ENCODE peak calls at places on chromosomes 2 and 18, in eight cellular contexts. I, D, C, R, Y, N, W and Q are unnamed samples.

GRCh38 chr2:145287686-145288085 is 767.8 kb upstream of the ZEB2 start:
- DNase-seq in R (no peak), D (no peak), I (no peak), W (no peak), C (no peak), Y (no peak), N (no peak), Q (no peak)

GRCh38 chr2:96143848-96144480 is 1.3 kb downstream of the DUSP2 start:
- DNase-seq in I (peak), W (no peak), R (peak), D (no peak), N (no peak), C (no peak), Y (peak), Q (no peak)

GRCh38 chr2:215879977-215880940 is 133.1 kb downstream of the MREG start:
- DNase-seq in Y (no peak), I (no peak), C (no peak), R (no peak), D (no peak), W (no peak), N (no peak), Q (no peak)

GRCh38 chr18:2898131-2898640 is 51.4 kb downstream of the EMILIN2 start:
- DNase-seq in R (no peak), D (no peak), W (no peak), Y (no peak), N (no peak), C (no peak), I (peak), Q (peak)

GRCh38 chr2:133241231-133241575 is 327.1 kb downstream of the NCKAP5 start:
- DNase-seq in R (no peak), C (no peak), I (no peak), W (no peak), N (no peak), D (no peak), Y (no peak), Q (no peak)

GRCh38 chr2:220280741-220281140 is 653.3 kb downstream of the SLC4A3 start:
- DNase-seq in N (no peak), C (no peak), Y (no peak), I (no peak), W (no peak), D (no peak), R (no peak), Q (no peak)

GRCh38 chr2:125696573-125696972 is 959.4 kb upstream of the GYPC start:
- DNase-seq in D (no peak), R (no peak), W (no peak), N (no peak), C (no peak), Y (no peak), I (no peak), Q (no peak)

GRCh38 chr2:218320704-218321336 is 28.5 kb upstream of the TMBIM1 start:
- DNase-seq in Y (no peak), C (peak), N (no peak), W (no peak), I (no peak), D (no peak), R (no peak), Q (no peak)

GRCh38 chr2:85994897-85995647 is 106.3 kb upstream of the ST3GAL5 start:
- DNase-seq in R (no peak), W (no peak), C (no peak), I (no peak), D (no peak), Y (peak), N (no peak), Q (no peak)

GRCh38 chr2:108998911-108999310 is 9.9 kb upstream of the EDAR start:
- DNase-seq in I (no peak), N (no peak), W (no peak), D (no peak), Y (no peak), C (no peak), R (no peak), Q (no peak)

GRCh38 chr2:48504647-48505327 is 25.2 kb upstream of the STON1 start:
- DNase-seq in D (no peak), R (no peak), C (no peak), W (no peak), I (no peak), N (no peak), Y (no peak), Q (no peak)

GRCh38 chr2:138432971-138433370 is 68.6 kb upstream of the SPOPL start:
- DNase-seq in N (no peak), D (no peak), R (peak), Y (peak), C (no peak), I (no peak), W (no peak), Q (peak)

GRCh38 chr2:199410130-199410529 is 47.6 kb downstream of the SATB2 start:
- DNase-seq in R (no peak), D (no peak), N (no peak), C (no peak), W (no peak), Y (no peak), I (no peak), Q (no peak)

GRCh38 chr18:74353169-74353775 is 37.6 kb downstream of the C18orf63 start:
- DNase-seq in W (peak), N (no peak), I (no peak), R (peak), D (peak), C (no peak), Y (peak), Q (peak)

GRCh38 chr2:220469201-220469600 is 841.8 kb downstream of the SLC4A3 start:
- DNase-seq in W (no peak), Y (no peak), R (no peak), N (no peak), D (no peak), C (no peak), I (no peak), Q (no peak)

GRCh38 chr2:30652271-30652910 is 154.9 kb downstream of the CAPN13 start:
- DNase-seq in R (no peak), D (no peak), C (no peak), Y (no peak), N (no peak), W (no peak), I (no peak), Q (no peak)

GRCh38 chr2:30223413-30223874 is 7.9 kb upstream of the LBH start:
- DNase-seq in N (no peak), I (no peak), Y (peak), D (no peak), R (peak), C (peak), W (no peak), Q (peak)

GRCh38 chr2:166417669-166418068 is 41.9 kb upstream of the SCN9A start:
- DNase-seq in N (no peak), D (no peak), I (no peak), Y (peak), W (no peak), R (no peak), C (no peak), Q (no peak)

GRCh38 chr2:172246649-172247048 is 143.9 kb upstream of the DLX2 start:
- DNase-seq in C (no peak), N (no peak), R (no peak), W (no peak), Y (no peak), I (no peak), D (no peak), Q (no peak)

GRCh38 chr2:37896319-37896718 is 28.8 kb upstream of the RMDN2 start:
- DNase-seq in Y (peak), W (no peak), C (no peak), D (no peak), I (no peak), N (no peak), R (no peak), Q (no peak)
- TF ChIP-seq CTCF in Y (peak), W (no peak), C (no peak), D (peak), I (no peak), N (no peak), R (no peak), Q (peak)

GRCh38 chr2:41764919-41765318 is 282.9 kb upstream of the PKDCC start:
- DNase-seq in C (no peak), R (no peak), D (no peak), N (no peak), W (no peak), Y (no peak), I (no peak), Q (no peak)
- TF ChIP-seq CTCF in C (no peak), R (no peak), D (no peak), N (no peak), W (no peak), Y (no peak), I (no peak), Q (no peak)

GRCh38 chr18:63892544-63892943 is 5.0 kb downstream of the SERPINB2 start:
- DNase-seq in D (no peak), I (peak), W (no peak), R (no peak), N (no peak), C (no peak), Y (no peak), Q (no peak)

GRCh38 chr18:63889641-63890040 is 2.1 kb downstream of the SERPINB2 start:
- DNase-seq in W (no peak), N (no peak), I (no peak), R (no peak), C (no peak), D (no peak), Y (no peak), Q (no peak)

GRCh38 chr18:63890226-63890949 is 2.9 kb downstream of the SERPINB2 start:
- DNase-seq in R (no peak), D (no peak), C (no peak), N (no peak), Y (no peak), I (no peak), W (no peak), Q (no peak)

GRCh38 chr18:63888473-63889190 is 1.1 kb downstream of the SERPINB2 start:
- DNase-seq in D (no peak), R (no peak), W (no peak), N (no peak), I (no peak), C (no peak), Y (no peak), Q (no peak)

GRCh38 chr18:63890950-63891304 is 3.4 kb downstream of the SERPINB2 start:
- DNase-seq in Y (peak), W (no peak), I (no peak), D (peak), R (peak), N (no peak), C (no peak), Q (no peak)
- TF ChIP-seq CTCF in Y (peak), W (no peak), I (no peak), D (peak), R (no peak), N (no peak), C (no peak), Q (peak)

DNA sequence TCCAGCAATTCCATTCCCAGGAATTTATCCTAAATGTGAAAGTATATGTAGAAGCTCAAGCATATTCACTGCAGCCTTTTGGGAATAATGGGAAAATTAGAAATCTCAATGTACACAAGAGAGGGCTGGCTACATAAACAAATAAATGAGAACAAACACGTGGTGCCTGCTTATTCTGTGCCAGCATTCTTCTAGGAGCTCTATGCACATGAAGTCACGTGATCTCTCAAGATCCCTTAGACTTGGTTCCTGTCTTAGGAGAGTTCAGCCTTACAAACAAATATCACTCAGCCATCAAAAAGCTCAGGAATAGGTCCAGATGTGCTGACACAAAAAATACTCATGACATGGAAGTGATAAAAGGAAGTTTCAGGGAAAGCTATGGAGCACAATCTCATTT is 92.8 kb upstream of the SP3 start:
- DNase-seq in W (no peak), C (no peak), N (no peak), Y (no peak), I (no peak), R (no peak), D (no peak), Q (no peak)
- TF ChIP-seq CTCF in W (no peak), C (no peak), N (no peak), Y (no peak), I (no peak), R (no peak), D (no peak), Q (no peak)

DNA sequence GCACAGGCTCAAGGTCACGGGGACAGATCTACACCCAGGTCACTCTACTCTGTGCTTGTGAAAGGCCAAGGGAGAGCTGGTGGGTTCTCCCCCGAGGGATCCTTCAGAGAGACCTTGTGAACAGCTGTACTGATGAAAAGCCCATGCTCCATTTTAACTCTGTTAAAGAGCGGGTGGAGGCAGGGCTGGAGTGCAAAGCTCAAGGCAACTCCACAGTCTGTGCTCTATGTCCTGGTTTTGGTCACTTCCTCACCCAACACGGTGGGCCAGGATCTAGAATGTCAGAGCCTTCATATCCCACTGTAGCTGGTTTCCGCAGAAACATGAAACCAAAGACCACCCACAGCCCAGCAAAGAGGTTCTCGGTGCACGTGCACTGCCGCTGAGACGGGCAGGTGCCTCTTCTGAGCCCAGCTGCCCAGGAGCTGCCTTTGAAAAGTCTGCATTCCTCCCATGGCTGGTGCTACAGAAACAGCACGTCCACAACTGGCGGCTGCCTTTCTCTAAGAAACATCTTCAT is 177.1 kb downstream of the LAMA1 start:
- DNase-seq in R (no peak), N (no peak), I (no peak), W (no peak), C (no peak), D (no peak), Y (no peak), Q (no peak)
- TF ChIP-seq CTCF in R (no peak), N (no peak), I (no peak), W (no peak), C (no peak), D (no peak), Y (no peak), Q (no peak)

DNA sequence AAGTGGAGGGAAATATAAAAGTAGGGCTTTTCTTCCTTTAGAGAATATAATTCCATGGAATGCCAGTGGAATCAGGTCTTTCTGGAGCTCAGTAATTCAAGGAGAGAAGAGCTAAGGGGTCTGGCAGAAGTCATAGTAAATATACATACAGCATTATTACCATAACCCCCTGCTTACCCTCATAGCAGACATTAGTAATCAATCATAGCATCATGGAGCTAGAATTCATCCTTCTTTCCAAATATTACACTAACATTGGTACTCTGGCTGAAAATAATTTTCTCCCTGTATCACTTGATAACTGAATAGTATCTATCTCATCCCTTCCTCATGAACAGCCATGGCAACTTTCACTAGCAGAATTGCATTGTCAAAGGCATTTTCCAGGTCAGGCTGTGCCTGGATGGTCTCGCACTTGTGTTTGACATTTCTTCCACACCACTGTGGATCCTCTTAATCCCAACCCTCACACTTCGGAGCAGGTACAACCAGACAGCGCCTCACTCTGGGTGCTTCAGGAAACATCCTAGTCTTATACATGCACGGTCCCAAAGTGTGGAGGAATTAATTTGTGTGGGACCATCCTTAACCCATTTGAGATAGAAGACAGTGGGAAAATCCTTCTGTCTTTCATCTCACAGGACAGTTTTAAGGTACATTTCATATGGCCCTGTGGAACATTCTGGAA is 84.2 kb upstream of the SEC11C start:
- DNase-seq in W (no peak), I (no peak), N (no peak), D (no peak), C (no peak), Y (no peak), R (no peak), Q (no peak)
- TF ChIP-seq CTCF in W (peak), I (no peak), N (no peak), D (no peak), C (no peak), Y (no peak), R (no peak), Q (no peak)

GRCh38 chr2:129923265-129924141 is 56.0 kb upstream of the RAB6C start:
- DNase-seq in I (peak), N (no peak), C (no peak), D (no peak), R (no peak), Y (peak), W (no peak), Q (peak)
- TF ChIP-seq CTCF in I (no peak), N (no peak), C (peak), D (peak), R (peak), Y (peak), W (peak), Q (peak)